ENCODE peak calls at places on chromosomes 7 and 10, in ten cellular contexts. V is astrocyte of the cerebellum; X is right atrium auricular region; M is endothelial cell; R is GM20000; Y is colonic mucosa; P is CD8-positive, alpha-beta T cell; A is heart left ventricle; B is astrocyte; K is GM12865. W is an unnamed sample.

GRCh38 chr7:104857458-104858425 is 156.3 kb upstream of the KMT2E start:
- DNase-seq in V (no peak), X (no peak), M (no peak), R (no peak), Y (no peak), P (no peak), A (no peak), B (no peak), K (peak; percentile 49), W (no peak)

GRCh38 chr10:67492317-67493019 is 203.5 kb downstream of the CTNNA3 start:
- DNase-seq in V (no peak), X (no peak), M (no peak), R (no peak), Y (no peak), P (no peak), A (no peak), B (no peak), K (no peak), W (no peak)

GRCh38 chr7:65980478-65981250 is 1.3 kb downstream of the GUSB start:
- DNase-seq in V (no peak), X (peak; percentile 81), M (no peak), R (peak; percentile 90), Y (peak; percentile 50), P (peak; percentile 58), A (peak; percentile 78), B (peak; percentile 9), K (peak; percentile 88), W (no peak)

GRCh38 chr10:32141018-32141807 is 85.0 kb upstream of the KIF5B start:
- DNase-seq in V (no peak), X (no peak), M (no peak), R (no peak), Y (peak; percentile 67), P (no peak), A (peak; percentile 48), B (no peak), K (no peak), W (no peak)

GRCh38 chr10:62853710-62854109 is 37.5 kb upstream of the EGR2 start:
- DNase-seq in V (no peak), X (no peak), M (no peak), R (no peak), Y (no peak), P (peak; percentile 30), A (no peak), B (no peak), K (peak; percentile 49), W (no peak)

GRCh38 chr10:354901-355617 is 219.8 kb downstream of the ZMYND11 start:
- DNase-seq in V (no peak), X (no peak), M (no peak), R (no peak), Y (no peak), P (no peak), A (no peak), B (no peak), K (no peak), W (no peak)

GRCh38 chr7:42566981-42567510 is 330.0 kb upstream of the GLI3 start:
- DNase-seq in V (no peak), X (no peak), M (no peak), R (no peak), Y (no peak), P (no peak), A (no peak), B (no peak), K (no peak), W (no peak)

GRCh38 chr7:100894860-100895700 is 608 bp downstream of the ACHE start:
- DNase-seq in V (no peak), X (no peak), M (peak; percentile 81), R (peak; percentile 85), Y (peak; percentile 69), P (peak; percentile 65), A (no peak), B (no peak), K (no peak), W (peak; percentile 92)

GRCh38 chr10:110512461-110513187 is 14.9 kb downstream of the DUSP5 start:
- DNase-seq in V (peak; percentile 71), X (no peak), M (no peak), R (no peak), Y (no peak), P (no peak), A (no peak), B (peak; percentile 91), K (no peak), W (no peak)

GRCh38 chr10:51201947-51202346 is 127.7 kb downstream of the PRKG1 start:
- DNase-seq in V (no peak), X (no peak), M (no peak), R (no peak), Y (peak; percentile 42), P (no peak), A (no peak), B (no peak), K (no peak), W (no peak)

GRCh38 chr7:44153948-44154335 is 12.8 kb upstream of the MYL7 start:
- DNase-seq in V (no peak), X (no peak), M (no peak), R (no peak), Y (no peak), P (no peak), A (no peak), B (no peak), K (no peak), W (no peak)

GRCh38 chr7:1934756-1935155 is 264.7 kb downstream of the ELFN1 start:
- DNase-seq in V (no peak), X (no peak), M (no peak), R (no peak), Y (no peak), P (no peak), A (no peak), B (no peak), K (no peak), W (no peak)

GRCh38 chr7:1936006-1936310 is 265.9 kb downstream of the ELFN1 start:
- DNase-seq in V (no peak), X (no peak), M (no peak), R (no peak), Y (no peak), P (no peak), A (peak; percentile 19), B (no peak), K (no peak), W (no peak)

GRCh38 chr7:1935176-1936005 is 265.3 kb downstream of the ELFN1 start:
- DNase-seq in V (no peak), X (no peak), M (no peak), R (no peak), Y (no peak), P (no peak), A (peak; percentile 24), B (no peak), K (no peak), W (no peak)

GRCh38 chr7:1933066-1933835 is 263.2 kb downstream of the ELFN1 start:
- DNase-seq in V (no peak), X (no peak), M (no peak), R (no peak), Y (no peak), P (no peak), A (no peak), B (no peak), K (no peak), W (no peak)

GRCh38 chr7:1934017-1934416 is 263.9 kb downstream of the ELFN1 start:
- DNase-seq in V (no peak), X (no peak), M (no peak), R (no peak), Y (no peak), P (no peak), A (no peak), B (no peak), K (no peak), W (no peak)
- TF ChIP-seq CTCF in V (no peak), X (no peak), M (no peak), R (no peak), Y (no peak), P (no peak), A (no peak), B (no peak), K (no peak), W (no peak)

GRCh38 chr7:27100601-27101187 is 1.8 kb downstream of the HOXA2 start:
- DNase-seq in V (no peak), X (no peak), M (no peak), R (no peak), Y (peak; percentile 36), P (no peak), A (no peak), B (peak; percentile 47), K (no peak), W (no peak)

GRCh38 chr7:27098493-27099223 is 2.9 kb upstream of the HOXA1 start:
- DNase-seq in V (no peak), X (no peak), M (no peak), R (no peak), Y (peak; percentile 66), P (no peak), A (no peak), B (peak; percentile 68), K (no peak), W (peak; percentile 74)

GRCh38 chr7:27099839-27100225 is 2.7 kb downstream of the HOXA2 start:
- DNase-seq in V (no peak), X (no peak), M (no peak), R (no peak), Y (no peak), P (no peak), A (no peak), B (peak; percentile 19), K (no peak), W (no peak)

GRCh38 chr7:27097686-27098492 is 2.1 kb upstream of the HOXA1 start:
- DNase-seq in V (no peak), X (no peak), M (no peak), R (peak; percentile 19), Y (peak; percentile 45), P (no peak), A (no peak), B (peak; percentile 49), K (no peak), W (no peak)

GRCh38 chr7:27099224-27099838 is 3.2 kb downstream of the HOXA2 start:
- DNase-seq in V (no peak), X (no peak), M (no peak), R (no peak), Y (no peak), P (no peak), A (no peak), B (peak; percentile 55), K (no peak), W (no peak)
- TF ChIP-seq CTCF in V (no peak), X (no peak), M (no peak), R (no peak), Y (no peak), P (no peak), A (no peak), B (no peak), K (no peak), W (no peak)

GRCh38 chr10:104767745-104768144 is 126.7 kb downstream of the SORCS3 start:
- DNase-seq in V (no peak), X (no peak), M (no peak), R (no peak), Y (no peak), P (no peak), A (no peak), B (no peak), K (no peak), W (no peak)
- TF ChIP-seq CTCF in V (no peak), X (no peak), M (no peak), R (no peak), Y (no peak), P (no peak), A (no peak), B (no peak), K (no peak), W (no peak)

DNA sequence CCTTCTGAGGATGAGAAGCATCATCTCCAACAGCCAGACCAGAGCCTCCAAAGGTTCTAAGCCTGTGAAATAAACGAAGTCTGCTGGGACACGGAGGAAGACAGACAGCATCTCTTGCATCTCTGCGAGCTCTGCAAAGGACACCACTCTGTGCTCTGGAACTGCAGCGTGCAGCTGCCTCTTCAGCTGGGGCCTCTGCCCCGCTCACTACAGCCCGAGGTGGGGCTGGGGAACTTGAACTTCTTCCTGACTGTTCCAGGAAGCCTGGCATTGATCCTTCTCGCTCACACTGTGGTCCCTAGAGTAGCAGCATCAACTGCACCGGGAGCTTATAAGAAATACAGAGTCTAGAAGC is 163.3 kb downstream of the USP6NL start:
- DNase-seq in V (no peak), X (peak; percentile 26), M (no peak), R (peak; percentile 49), Y (no peak), P (no peak), A (no peak), B (no peak), K (no peak), W (no peak)
- TF ChIP-seq CTCF in V (no peak), X (no peak), M (no peak), R (no peak), Y (no peak), P (no peak), A (no peak), B (no peak), K (no peak), W (no peak)

W was measured in mesothelial cell of epicardium.